ENCODE peak calls at places on chromosomes 1 and 21, in seven cellular contexts. Z is neural progenitor cell, J is fibroblast of lung, R is H9, I is A549, C is K562, D is hepatocyte. K is an unnamed sample.

GRCh38 chr21:31557421-31557955 is 102.0 kb upstream of the SOD1 start:
- DNase-seq in I (no peak), R (peak; percentile 68), D (peak; percentile 30), J (no peak), C (no peak), Z (peak; percentile 72), K (no peak)

GRCh38 chr1:44973645-44974044 is 12.8 kb downstream of the EIF2B3 start:
- DNase-seq in I (no peak), R (no peak), J (no peak), Z (no peak), C (no peak), D (no peak), K (no peak)

GRCh38 chr1:66000033-66000637 is 207.4 kb downstream of the PDE4B start:
- DNase-seq in J (no peak), R (no peak), D (no peak), Z (no peak), C (no peak), I (peak; percentile 25), K (no peak)

GRCh38 chr1:91744973-91745648 is 140.8 kb downstream of the TGFBR3 start:
- DNase-seq in J (no peak), C (no peak), Z (no peak), R (no peak), D (peak; percentile 35), I (no peak), K (no peak)

GRCh38 chr1:230112131-230112701 is 45.2 kb downstream of the GALNT2 start:
- DNase-seq in Z (peak; percentile 88), J (no peak), C (peak; percentile 60), D (no peak), R (no peak), I (no peak), K (no peak)

GRCh38 chr1:46757256-46757955 is 38.5 kb upstream of the EFCAB14 start:
- DNase-seq in R (peak; percentile 58), D (no peak), Z (peak; percentile 28), I (no peak), J (peak; percentile 64), C (no peak), K (peak; percentile 96)

GRCh38 chr1:20578721-20579380 is 10.0 kb upstream of the CDA start:
- DNase-seq in R (no peak), C (no peak), J (peak; percentile 70), D (no peak), Z (no peak), I (no peak), K (no peak)

GRCh38 chr1:70509996-70510876 is 99.2 kb downstream of the CTH start:
- DNase-seq in Z (peak; percentile 74), C (peak; percentile 64), R (no peak), J (peak; percentile 89), D (peak; percentile 84), I (peak; percentile 66), K (peak; percentile 3)

GRCh38 chr1:16175610-16176553 is 20.0 kb upstream of the EPHA2 start:
- DNase-seq in C (peak; percentile 68), Z (peak; percentile 53), R (no peak), J (peak; percentile 92), I (peak; percentile 74), D (peak; percentile 88), K (peak; percentile 85)

GRCh38 chr21:26842976-26843911 is 2.0 kb downstream of the ADAMTS1 start:
- DNase-seq in R (peak; percentile 86), D (peak; percentile 95), I (peak; percentile 67), C (no peak), J (peak; percentile 94), Z (peak; percentile 81), K (no peak)

GRCh38 chr1:89277725-89278124 is 5.1 kb upstream of the GBP5 start:
- DNase-seq in I (no peak), Z (no peak), J (no peak), R (no peak), C (no peak), D (no peak), K (no peak)

GRCh38 chr21:15421947-15422346 is 307.8 kb upstream of the USP25 start:
- DNase-seq in R (no peak), J (peak; percentile 77), D (no peak), I (no peak), Z (no peak), C (no peak), K (no peak)

GRCh38 chr1:11188381-11188780 is 774 bp upstream of the ANGPTL7 start:
- DNase-seq in R (no peak), I (no peak), J (no peak), C (no peak), D (no peak), Z (no peak), K (no peak)

GRCh38 chr1:107480548-107480947 is 339.7 kb downstream of the NTNG1 start:
- DNase-seq in I (no peak), C (no peak), R (no peak), J (peak; percentile 38), Z (no peak), D (no peak), K (no peak)

GRCh38 chr1:114111731-114112661 is 41.7 kb downstream of the SYT6 start:
- DNase-seq in R (no peak), C (no peak), J (no peak), I (peak; percentile 41), Z (no peak), D (no peak), K (peak; percentile 68)

GRCh38 chr1:225434041-225434440 is 6.2 kb upstream of the LBR start:
- DNase-seq in I (no peak), D (no peak), C (no peak), J (no peak), R (no peak), Z (no peak), K (no peak)

GRCh38 chr21:42236693-42237092 is 17.8 kb downstream of the ABCG1 start:
- DNase-seq in D (no peak), Z (no peak), J (no peak), R (no peak), C (no peak), I (no peak), K (no peak)

GRCh38 chr1:116465845-116466685 is 93.0 kb downstream of the ATP1A1 start:
- DNase-seq in R (no peak), C (no peak), I (no peak), D (peak; percentile 64), Z (no peak), J (no peak), K (no peak)

GRCh38 chr1:244065960-244066388 is 14.9 kb downstream of the ZBTB18 start:
- DNase-seq in D (no peak), I (no peak), Z (no peak), R (no peak), C (no peak), J (peak; percentile 93), K (no peak)

GRCh38 chr1:5273280-5274003 is 619.0 kb downstream of the AJAP1 start:
- DNase-seq in I (no peak), D (no peak), R (no peak), Z (peak; percentile 33), C (no peak), J (no peak), K (no peak)

GRCh38 chr1:16478091-16478490 is 36.0 kb downstream of the RNU1-1 start:
- DNase-seq in R (no peak), C (no peak), D (no peak), I (no peak), J (no peak), Z (no peak), K (no peak)

GRCh38 chr1:38064232-38064903 is 17.8 kb upstream of the POU3F1 start:
- DNase-seq in J (peak; percentile 92), Z (peak; percentile 62), R (no peak), D (no peak), I (no peak), C (peak; percentile 72), K (peak; percentile 24)

GRCh38 chr1:27630859-27631491 is 4.0 kb downstream of the FGR start:
- DNase-seq in R (no peak), I (no peak), C (no peak), Z (no peak), D (no peak), J (no peak), K (no peak)

GRCh38 chr1:209884665-209885117 is 53.3 kb upstream of the SYT14 start:
- DNase-seq in R (no peak), J (peak; percentile 100), D (peak; percentile 93), I (peak; percentile 80), C (peak; percentile 57), Z (no peak), K (peak; percentile 85)

GRCh38 chr1:16198444-16199156 is 13.9 kb downstream of the ARHGEF19 start:
- DNase-seq in J (no peak), C (no peak), D (no peak), R (no peak), I (no peak), Z (no peak), K (no peak)

GRCh38 chr1:10181154-10181553 is 29.2 kb upstream of the KIF1B start:
- DNase-seq in R (no peak), Z (no peak), C (no peak), I (no peak), J (no peak), D (no peak), K (no peak)
- H3K4me2 ChIP-seq in R (no peak overlapping the region), Z (peak overlapping the region; percentile 87), C (no peak overlapping the region), I (no peak overlapping the region), J (no peak overlapping the region), D (no peak overlapping the region), K (no peak overlapping the region)

GRCh38 chr1:221719278-221719597 is 22.7 kb downstream of the DUSP10 start:
- DNase-seq in I (no peak), C (no peak), J (no peak), Z (no peak), R (no peak), D (no peak), K (no peak)

GRCh38 chr1:221717491-221717865 is 24.4 kb downstream of the DUSP10 start:
- DNase-seq in Z (no peak), R (no peak), J (no peak), C (no peak), D (no peak), I (no peak), K (no peak)

GRCh38 chr1:221716713-221717490 is 25.0 kb downstream of the DUSP10 start:
- DNase-seq in I (no peak), R (no peak), Z (no peak), J (no peak), C (peak; percentile 47), D (peak; percentile 26), K (no peak)

GRCh38 chr1:221719987-221720386 is 21.9 kb downstream of the DUSP10 start:
- DNase-seq in D (no peak), J (peak; percentile 55), I (no peak), Z (no peak), R (no peak), C (no peak), K (no peak)

GRCh38 chr1:221718391-221719277 is 23.3 kb downstream of the DUSP10 start:
- DNase-seq in I (peak; percentile 67), C (no peak), J (peak; percentile 95), Z (peak; percentile 25), R (no peak), D (peak; percentile 40), K (peak; percentile 89)
- H3K27ac ChIP-seq in I (peak overlapping the region; percentile 65), C (no peak overlapping the region), J (peak overlapping the region; percentile 30), Z (no peak overlapping the region), R (no peak overlapping the region), D (peak overlapping the region; percentile 61), K (peak overlapping the region; percentile 62)

DNA sequence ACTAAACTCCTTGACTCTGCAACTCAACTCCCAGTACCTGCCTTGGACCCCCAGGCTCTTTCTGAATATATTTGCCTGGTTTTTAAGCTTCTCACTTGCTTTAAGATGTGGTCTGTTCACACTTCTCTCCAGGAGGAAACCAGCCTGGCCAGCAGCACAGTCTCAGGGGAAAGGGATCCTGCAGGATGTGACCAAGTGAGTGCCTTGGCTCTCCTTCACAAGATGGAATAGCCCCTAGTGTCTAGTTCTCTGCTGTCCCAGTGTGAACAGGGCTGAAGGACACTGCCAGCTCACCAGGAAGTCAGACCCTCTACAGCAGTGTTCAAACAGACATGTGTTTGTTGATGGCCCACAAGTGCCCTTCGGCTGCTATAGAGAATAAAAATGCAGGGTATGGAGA is 32.9 kb downstream of the CD244 start:
- DNase-seq in R (no peak), J (no peak), I (no peak), Z (no peak), C (no peak), D (no peak), K (no peak)
- H3K4me1 ChIP-seq in R (no peaks in the 10 kb centered on the region), J (no peaks in the 10 kb centered on the region), I (peaks cover 25% of the 10 kb centered on the region), Z (no peaks in the 10 kb centered on the region), C (no peaks in the 10 kb centered on the region), D (no peaks in the 10 kb centered on the region), K (peaks cover 34% of the 10 kb centered on the region)

GRCh38 chr1:119374208-119374877 is 5.8 kb downstream of the HAO2 start:
- DNase-seq in C (no peak), R (no peak), I (peak; percentile 52), J (peak; percentile 5), Z (no peak), D (peak; percentile 47), K (peak; percentile 89)
- H3K4me2 ChIP-seq in C (no peak overlapping the region), R (no peak overlapping the region), I (peak overlapping the region; percentile 70), J (no peak overlapping the region), Z (no peak overlapping the region), D (no peak overlapping the region), K (peak overlapping the region; percentile 64)

K was measured in PC-9.